ENCODE peak calls at places on chromosomes 4 and X, in five cellular contexts. One of them, this sample, is unnamed.

GRCh38 chr4:80231180-80231579 is 33.9 kb downstream of the PRDM8 start:
- DNase-seq in tibial artery: no peak
- DNase-seq in uterus: no peak
- DNase-seq in testis: no peak
- DNase-seq in OCI-LY7: no peak
- DNase-seq in this sample: no peak

GRCh38 chrX:38940547-38940946 is 139.3 kb downstream of the MID1IP1 start:
- DNase-seq in tibial artery: no peak
- DNase-seq in uterus: no peak
- DNase-seq in testis: no peak
- DNase-seq in OCI-LY7: no peak
- DNase-seq in this sample: no peak

GRCh38 chrX:119635799-119636198 is 29.6 kb upstream of the NKRF start:
- DNase-seq in tibial artery: no peak
- DNase-seq in uterus: no peak
- DNase-seq in testis: no peak
- DNase-seq in OCI-LY7: no peak
- DNase-seq in this sample: no peak

GRCh38 chrX:372856-373640 is 13.7 kb downstream of the PPP2R3B start:
- DNase-seq in tibial artery: no peak
- DNase-seq in uterus: no peak
- DNase-seq in testis: no peak
- DNase-seq in OCI-LY7: peak; percentile 14
- DNase-seq in this sample: peak; percentile 7

GRCh38 chr4:150126201-150126879 is 48.1 kb downstream of the DCLK2 start:
- DNase-seq in tibial artery: no peak
- DNase-seq in uterus: no peak
- DNase-seq in testis: no peak
- DNase-seq in OCI-LY7: peak; percentile 1
- DNase-seq in this sample: no peak

GRCh38 chr4:44368413-44369167 is 80.0 kb downstream of the KCTD8 start:
- DNase-seq in tibial artery: no peak
- DNase-seq in uterus: no peak
- DNase-seq in testis: no peak
- DNase-seq in OCI-LY7: no peak
- DNase-seq in this sample: no peak

GRCh38 chr4:119532319-119532718 is 96.3 kb downstream of the PDE5A start:
- DNase-seq in tibial artery: no peak
- DNase-seq in uterus: no peak
- DNase-seq in testis: no peak
- DNase-seq in OCI-LY7: no peak
- DNase-seq in this sample: no peak

GRCh38 chrX:17024896-17025295 is 78.4 kb downstream of the REPS2 start:
- DNase-seq in tibial artery: no peak
- DNase-seq in uterus: no peak
- DNase-seq in testis: no peak
- DNase-seq in OCI-LY7: peak; percentile 52
- DNase-seq in this sample: no peak

GRCh38 chrX:112935029-112935428 is 94.4 kb upstream of the AMOT start:
- DNase-seq in tibial artery: no peak
- DNase-seq in uterus: no peak
- DNase-seq in testis: no peak
- DNase-seq in OCI-LY7: no peak
- DNase-seq in this sample: no peak

GRCh38 chrX:129653985-129654651 is 638 bp downstream of the APLN start:
- DNase-seq in tibial artery: no peak
- DNase-seq in uterus: no peak
- DNase-seq in testis: peak; percentile 25
- DNase-seq in OCI-LY7: no peak
- DNase-seq in this sample: no peak
- H3K27ac ChIP-seq in tibial artery: peak overlapping the region; percentile 41
- H3K27ac ChIP-seq in uterus: no peak overlapping the region
- H3K27ac ChIP-seq in testis: no peak overlapping the region
- H3K27ac ChIP-seq in OCI-LY7: no peak overlapping the region
- H3K27ac ChIP-seq in this sample: peak overlapping the region; percentile 52

GRCh38 chrX:10441464-10441863 is 178.9 kb downstream of the MID1 start:
- DNase-seq in tibial artery: no peak
- DNase-seq in uterus: no peak
- DNase-seq in testis: no peak
- DNase-seq in OCI-LY7: no peak
- DNase-seq in this sample: no peak
- H3K27ac ChIP-seq in tibial artery: no peak overlapping the region
- H3K27ac ChIP-seq in uterus: no peak overlapping the region
- H3K27ac ChIP-seq in testis: no peak overlapping the region
- H3K27ac ChIP-seq in OCI-LY7: no peak overlapping the region
- H3K27ac ChIP-seq in this sample: no peak overlapping the region

GRCh38 chrX:49959602-49960001 is 37.2 kb downstream of the CLCN5 start:
- DNase-seq in tibial artery: no peak
- DNase-seq in uterus: no peak
- DNase-seq in testis: no peak
- DNase-seq in OCI-LY7: no peak
- DNase-seq in this sample: no peak
- H3K27ac ChIP-seq in tibial artery: no peak overlapping the region
- H3K27ac ChIP-seq in uterus: no peak overlapping the region
- H3K27ac ChIP-seq in testis: no peak overlapping the region
- H3K27ac ChIP-seq in OCI-LY7: no peak overlapping the region
- H3K27ac ChIP-seq in this sample: no peak overlapping the region

GRCh38 chrX:136585960-136586359 is 53.9 kb downstream of the VGLL1 start:
- DNase-seq in tibial artery: no peak
- DNase-seq in uterus: no peak
- DNase-seq in testis: no peak
- DNase-seq in OCI-LY7: no peak
- DNase-seq in this sample: no peak

GRCh38 chrX:136587532-136587931 is 55.5 kb downstream of the VGLL1 start:
- DNase-seq in tibial artery: no peak
- DNase-seq in uterus: no peak
- DNase-seq in testis: no peak
- DNase-seq in OCI-LY7: no peak
- DNase-seq in this sample: no peak

GRCh38 chrX:136589966-136590365 is 58.0 kb downstream of the VGLL1 start:
- DNase-seq in tibial artery: no peak
- DNase-seq in uterus: no peak
- DNase-seq in testis: no peak
- DNase-seq in OCI-LY7: no peak
- DNase-seq in this sample: peak; percentile 45

GRCh38 chrX:136586386-136586785 is 54.4 kb downstream of the VGLL1 start:
- DNase-seq in tibial artery: no peak
- DNase-seq in uterus: no peak
- DNase-seq in testis: no peak
- DNase-seq in OCI-LY7: no peak
- DNase-seq in this sample: no peak

GRCh38 chrX:136588060-136588459 is 56.0 kb downstream of the VGLL1 start:
- DNase-seq in tibial artery: no peak
- DNase-seq in uterus: no peak
- DNase-seq in testis: no peak
- DNase-seq in OCI-LY7: no peak
- DNase-seq in this sample: no peak
- H3K27ac ChIP-seq in tibial artery: no peak overlapping the region
- H3K27ac ChIP-seq in uterus: no peak overlapping the region
- H3K27ac ChIP-seq in testis: no peak overlapping the region
- H3K27ac ChIP-seq in OCI-LY7: no peak overlapping the region
- H3K27ac ChIP-seq in this sample: no peak overlapping the region

DNA sequence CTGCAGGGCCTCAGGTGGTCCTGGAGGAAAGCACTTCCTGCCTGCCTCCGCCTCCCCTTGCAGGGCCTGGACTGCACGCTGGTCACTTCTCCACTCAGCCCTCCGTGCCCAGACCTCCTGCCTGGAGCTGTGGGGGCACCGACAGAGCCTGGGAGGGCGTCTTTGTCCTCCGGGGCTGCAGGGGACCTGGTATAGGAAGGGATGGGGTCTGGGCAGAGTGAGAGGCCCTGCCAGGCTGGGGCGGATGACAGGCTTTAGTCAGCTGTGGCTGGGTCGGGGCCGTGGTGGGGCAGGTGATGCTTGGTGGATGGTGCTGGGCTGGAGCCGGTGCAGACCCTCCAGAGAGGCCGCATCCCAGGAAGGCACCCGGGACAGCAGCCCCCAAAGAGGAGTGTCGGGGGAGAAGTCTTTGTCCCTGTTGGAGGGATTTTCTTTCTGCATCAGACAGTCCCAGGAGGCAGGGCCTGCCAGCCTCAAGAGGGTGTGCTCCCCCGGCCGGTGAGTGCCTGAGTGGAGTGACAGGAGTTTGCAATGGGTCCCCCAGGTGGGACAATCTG is 1.3 kb downstream of the DOK7 start:
- DNase-seq in tibial artery: no peak
- DNase-seq in uterus: no peak
- DNase-seq in testis: no peak
- DNase-seq in OCI-LY7: no peak
- DNase-seq in this sample: no peak
- H3K27ac ChIP-seq in tibial artery: no peak overlapping the region
- H3K27ac ChIP-seq in uterus: no peak overlapping the region
- H3K27ac ChIP-seq in testis: no peak overlapping the region
- H3K27ac ChIP-seq in OCI-LY7: no peak overlapping the region
- H3K27ac ChIP-seq in this sample: no peak overlapping the region

DNA sequence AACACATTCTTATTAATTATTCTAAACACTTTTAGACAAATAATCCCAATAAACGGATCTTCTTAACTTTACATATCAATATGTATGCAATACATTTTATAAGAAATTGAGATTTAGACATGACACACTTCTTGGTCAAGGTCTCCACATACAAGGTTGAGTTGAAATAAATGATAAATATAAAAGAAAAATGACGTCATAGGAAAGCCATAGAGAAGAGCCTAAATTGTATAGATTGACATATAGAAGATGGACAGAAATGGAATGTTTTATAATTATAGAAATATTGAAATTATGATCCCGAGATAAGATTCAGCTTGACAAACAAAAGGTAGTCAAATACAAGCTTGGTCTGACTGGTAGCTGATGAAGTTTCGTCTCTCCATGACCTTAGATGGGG is 87.4 kb downstream of the RNF150 start:
- DNase-seq in tibial artery: no peak
- DNase-seq in uterus: no peak
- DNase-seq in testis: no peak
- DNase-seq in OCI-LY7: no peak
- DNase-seq in this sample: no peak
- H3K27ac ChIP-seq in tibial artery: no peak overlapping the region
- H3K27ac ChIP-seq in uterus: peak overlapping the region; percentile 7
- H3K27ac ChIP-seq in testis: no peak overlapping the region
- H3K27ac ChIP-seq in OCI-LY7: no peak overlapping the region
- H3K27ac ChIP-seq in this sample: no peak overlapping the region